ENCODE peak calls at places on chromosomes 4 and X, in five cellular contexts. One of them, this sample, is unnamed.

GRCh38 chr4:183989931-183990330 is 84.8 kb downstream of the STOX2 start:
- DNase-seq in GM12864: no peak
- DNase-seq in cardiac fibroblast: peak; percentile 48
- DNase-seq in tibial artery: no peak
- DNase-seq in right lobe of liver: no peak
- DNase-seq in this sample: no peak

GRCh38 chrX:10077425-10078188 is 79.2 kb upstream of the CLCN4 start:
- DNase-seq in GM12864: no peak
- DNase-seq in cardiac fibroblast: peak; percentile 42
- DNase-seq in tibial artery: no peak
- DNase-seq in right lobe of liver: no peak
- DNase-seq in this sample: no peak

GRCh38 chr4:30962949-30963348 is 242.8 kb downstream of the PCDH7 start:
- DNase-seq in GM12864: no peak
- DNase-seq in cardiac fibroblast: no peak
- DNase-seq in tibial artery: no peak
- DNase-seq in right lobe of liver: no peak
- DNase-seq in this sample: no peak

GRCh38 chrX:38678217-38678616 is 116.9 kb downstream of the TSPAN7 start:
- DNase-seq in GM12864: no peak
- DNase-seq in cardiac fibroblast: no peak
- DNase-seq in tibial artery: no peak
- DNase-seq in right lobe of liver: no peak
- DNase-seq in this sample: no peak

GRCh38 chrX:43121637-43122036 is 343.7 kb upstream of the PPP1R2C start:
- DNase-seq in GM12864: no peak
- DNase-seq in cardiac fibroblast: no peak
- DNase-seq in tibial artery: no peak
- DNase-seq in right lobe of liver: no peak
- DNase-seq in this sample: no peak

GRCh38 chr4:73891739-73892405 is 22.7 kb downstream of the CXCL1 start:
- DNase-seq in GM12864: no peak
- DNase-seq in cardiac fibroblast: peak; percentile 95
- DNase-seq in tibial artery: no peak
- DNase-seq in right lobe of liver: no peak
- DNase-seq in this sample: peak; percentile 97

GRCh38 chr4:186805020-186805820 is 81.6 kb upstream of the FAT1 start:
- DNase-seq in GM12864: no peak
- DNase-seq in cardiac fibroblast: no peak
- DNase-seq in tibial artery: no peak
- DNase-seq in right lobe of liver: no peak
- DNase-seq in this sample: no peak

GRCh38 chrX:121106484-121107235 is 59.2 kb downstream of the GLUD2 start:
- DNase-seq in GM12864: no peak
- DNase-seq in cardiac fibroblast: no peak
- DNase-seq in tibial artery: no peak
- DNase-seq in right lobe of liver: no peak
- DNase-seq in this sample: no peak

GRCh38 chr4:148006025-148006424 is 274.1 kb downstream of the ARHGAP10 start:
- DNase-seq in GM12864: no peak
- DNase-seq in cardiac fibroblast: no peak
- DNase-seq in tibial artery: no peak
- DNase-seq in right lobe of liver: no peak
- DNase-seq in this sample: no peak

GRCh38 chrX:130594453-130594916 is 192.7 kb downstream of the RBMX2 start:
- DNase-seq in GM12864: no peak
- DNase-seq in cardiac fibroblast: no peak
- DNase-seq in tibial artery: no peak
- DNase-seq in right lobe of liver: no peak
- DNase-seq in this sample: no peak

GRCh38 chr4:15294202-15294601 is 133.6 kb upstream of the C1QTNF7 start:
- DNase-seq in GM12864: no peak
- DNase-seq in cardiac fibroblast: no peak
- DNase-seq in tibial artery: no peak
- DNase-seq in right lobe of liver: no peak
- DNase-seq in this sample: no peak

GRCh38 chr4:142376204-142376603 is 469.9 kb downstream of the INPP4B start:
- DNase-seq in GM12864: no peak
- DNase-seq in cardiac fibroblast: no peak
- DNase-seq in tibial artery: no peak
- DNase-seq in right lobe of liver: no peak
- DNase-seq in this sample: no peak